ENCODE peak calls at places on chromosomes 11 and 22, in eight cellular contexts. X is foreskin fibroblast, H is heart right ventricle, A is nephron progenitor cell, K is upper lobe of left lung, I is tibial artery, B is AG09319, Z is GM10248. M is an unnamed sample.

GRCh38 chr11:110335358-110335757 is 38.9 kb upstream of the RDX start:
- DNase-seq in B (no peak), Z (no peak), X (no peak), H (no peak), K (no peak), A (no peak), I (no peak), M (no peak)

GRCh38 chr11:102599642-102600261 is 25.4 kb downstream of the MMP20 start:
- DNase-seq in I (no peak), K (no peak), X (peak), A (no peak), Z (peak), H (no peak), B (peak), M (peak)

GRCh38 chr11:102603091-102603490 is 22.0 kb downstream of the MMP20 start:
- DNase-seq in H (no peak), K (peak), B (no peak), X (peak), I (no peak), Z (no peak), A (no peak), M (peak)

GRCh38 chr11:102284008-102284407 is 33.3 kb upstream of the BIRC3 start:
- DNase-seq in X (no peak), A (no peak), H (no peak), K (no peak), Z (no peak), I (no peak), B (no peak), M (no peak)

GRCh38 chr11:97158256-97158655 is 768.4 kb downstream of the JRKL start:
- DNase-seq in Z (no peak), X (no peak), I (no peak), H (no peak), B (no peak), A (no peak), K (no peak), M (no peak)

GRCh38 chr11:85627332-85627997 is at the start of gene DLG2:
- DNase-seq in K (peak), I (peak), Z (peak), B (no peak), X (peak), H (peak), A (peak), M (peak)

GRCh38 chr11:108943853-108944252 is 279.0 kb downstream of the DDX10 start:
- DNase-seq in A (no peak), X (no peak), H (no peak), K (no peak), B (no peak), Z (no peak), I (no peak), M (no peak)

GRCh38 chr11:69131644-69132300 is 24.0 kb upstream of the SMIM38 start:
- DNase-seq in Z (no peak), H (peak), B (peak), I (peak), K (peak), A (peak), X (peak), M (peak)

GRCh38 chr11:11867720-11868119 is 25.9 kb downstream of the USP47 start:
- DNase-seq in B (no peak), Z (no peak), H (no peak), K (no peak), A (no peak), I (no peak), X (no peak), M (no peak)

GRCh38 chr11:61959026-61959608 is 8.3 kb downstream of the FTH1 start:
- DNase-seq in H (no peak), B (no peak), K (no peak), X (no peak), I (no peak), Z (peak), A (no peak), M (no peak)

GRCh38 chr11:40162901-40163300 is 1296.6 kb downstream of the LRRC4C start:
- DNase-seq in K (no peak), H (no peak), I (no peak), X (no peak), B (no peak), Z (no peak), A (no peak), M (no peak)

GRCh38 chr11:29773656-29774264 is 243.1 kb downstream of the KCNA4 start:
- DNase-seq in K (no peak), X (no peak), I (no peak), H (peak), A (no peak), Z (no peak), B (no peak), M (no peak)

GRCh38 chr22:22858559-22858937 is 29.1 kb upstream of the IGLL5 start:
- DNase-seq in Z (no peak), H (no peak), B (no peak), A (no peak), I (no peak), K (no peak), X (no peak), M (no peak)

GRCh38 chr11:68036717-68037239 is 2.0 kb upstream of the TCIRG1 start:
- DNase-seq in X (no peak), K (peak), A (no peak), Z (no peak), B (no peak), I (peak), H (peak), M (no peak)

GRCh38 chr11:69354545-69354897 is 60.6 kb downstream of the MYEOV start:
- DNase-seq in H (no peak), B (no peak), I (no peak), X (no peak), K (no peak), A (no peak), Z (no peak), M (no peak)

GRCh38 chr11:132231656-132232173 is 861.3 kb downstream of the NTM start:
- DNase-seq in A (no peak), H (no peak), B (no peak), K (no peak), X (no peak), Z (no peak), I (no peak), M (no peak)

GRCh38 chr11:4713241-4713640 is 8.7 kb downstream of the MMP26 start:
- DNase-seq in B (no peak), I (no peak), H (no peak), A (no peak), K (no peak), Z (no peak), X (peak), M (no peak)

GRCh38 chr22:43346521-43346929 is 3.4 kb upstream of the SCUBE1 start:
- DNase-seq in Z (peak), I (peak), A (peak), K (peak), H (peak), B (no peak), X (peak), M (no peak)
- TF ChIP-seq CTCF in Z (peak), I (peak), A (peak), K (peak), H (peak), B (peak), X (peak), M (peak)

DNA sequence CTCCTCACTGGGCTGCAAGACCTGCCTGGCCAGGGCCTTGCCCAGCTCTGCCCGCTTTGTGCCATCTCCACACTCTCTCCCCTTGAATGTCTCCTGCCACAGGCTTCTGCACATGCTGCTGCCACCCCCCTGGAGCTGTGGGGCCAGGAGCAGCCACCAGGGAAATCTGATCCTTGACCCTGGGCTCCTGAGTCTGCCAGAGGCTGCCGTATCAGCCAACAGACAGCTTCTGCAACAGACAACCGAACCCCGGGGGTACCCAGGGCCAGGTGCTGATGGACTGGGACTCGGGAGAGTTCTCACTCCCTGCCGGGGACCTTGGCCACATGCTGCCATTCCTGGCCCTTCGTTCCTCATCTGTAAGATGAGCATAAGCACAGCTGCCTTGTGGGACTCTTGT is 3.3 kb upstream of the PPARA start:
- DNase-seq in B (no peak), I (no peak), H (no peak), A (no peak), X (no peak), Z (no peak), K (no peak), M (no peak)
- TF ChIP-seq CTCF in B (no peak), I (no peak), H (no peak), A (no peak), X (no peak), Z (no peak), K (no peak), M (no peak)

DNA sequence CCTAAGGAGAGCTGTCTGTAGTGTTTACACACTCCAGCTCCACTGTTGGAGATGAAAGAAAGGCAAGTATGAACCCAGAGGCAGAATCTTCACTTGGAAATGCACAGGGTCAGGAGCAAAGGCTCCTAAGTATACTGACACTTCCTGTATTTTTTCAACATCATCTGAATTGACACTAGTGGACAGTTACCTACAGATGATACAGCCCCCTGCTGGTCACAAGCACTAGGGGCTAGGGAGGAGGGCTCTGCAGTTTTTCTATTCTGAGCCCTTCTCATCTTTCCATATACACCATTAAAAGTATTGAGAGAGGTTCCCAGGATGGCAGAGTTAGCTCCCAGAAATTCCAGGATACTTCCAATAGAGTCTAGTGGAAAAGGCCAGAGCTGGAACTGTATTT is 290.3 kb upstream of the API5 start:
- DNase-seq in K (no peak), H (no peak), X (no peak), I (no peak), A (peak), B (no peak), Z (peak), M (no peak)
- TF ChIP-seq CTCF in K (no peak), H (peak), X (no peak), I (no peak), A (peak), B (no peak), Z (no peak), M (peak)

DNA sequence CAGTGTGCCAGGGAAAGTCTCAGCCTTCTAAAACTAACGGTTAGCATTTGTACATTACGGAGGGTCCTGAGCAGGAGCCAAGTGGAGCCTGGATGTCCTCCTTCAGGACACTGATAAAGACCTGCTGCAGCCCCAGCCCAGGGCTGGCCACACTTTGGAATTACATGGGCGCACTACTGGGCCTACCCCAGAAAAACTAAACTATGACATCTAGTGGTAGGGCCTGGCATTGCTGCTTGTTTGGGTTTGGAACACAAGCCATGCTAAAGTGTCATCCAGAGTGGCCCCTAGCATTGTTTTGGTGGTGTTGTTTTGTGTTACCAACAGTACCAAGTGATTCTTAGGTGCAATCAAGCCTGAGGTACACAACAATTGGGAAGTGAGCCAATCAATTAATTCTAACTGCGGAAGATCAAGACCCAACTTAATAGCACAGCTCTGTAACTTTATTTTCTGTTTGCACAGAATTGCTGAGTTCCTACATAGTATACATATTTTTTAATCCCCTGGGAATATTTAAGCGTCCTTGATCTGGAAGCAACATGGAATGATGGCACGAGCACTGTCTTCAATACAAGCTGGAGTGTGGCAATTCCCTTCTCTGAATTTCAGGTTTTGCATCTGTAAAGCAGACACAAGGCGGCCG is 340.7 kb downstream of the LARGE1 start:
- DNase-seq in X (peak), I (peak), B (peak), Z (peak), K (peak), A (peak), H (peak), M (peak)
- TF ChIP-seq CTCF in X (peak), I (peak), B (peak), Z (peak), K (peak), A (peak), H (peak), M (peak)

DNA sequence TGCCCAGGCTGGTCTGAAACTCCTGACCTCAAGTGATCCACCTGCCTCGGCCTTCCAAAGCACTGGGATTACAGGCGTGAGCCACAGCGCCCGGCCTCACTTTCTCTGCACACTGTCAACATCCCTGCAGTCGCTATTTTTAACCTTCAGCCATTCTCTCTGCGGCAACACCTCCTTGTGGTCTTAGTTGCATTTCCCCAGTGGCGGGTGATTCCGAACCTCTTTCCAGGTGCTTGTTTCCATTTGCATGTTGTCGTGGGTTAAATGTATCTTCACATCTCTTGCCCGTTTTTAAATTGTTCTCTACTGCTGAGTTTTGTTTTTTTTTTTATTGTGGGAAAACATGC is 2.2 kb upstream of the SCT start:
- DNase-seq in X (no peak), Z (peak), A (no peak), H (no peak), I (no peak), K (no peak), B (no peak), M (no peak)
- TF ChIP-seq CTCF in X (no peak), Z (peak), A (no peak), H (peak), I (no peak), K (no peak), B (no peak), M (no peak)

GRCh38 chr11:64268687-64269379 is 15.6 kb downstream of the BAD start:
- DNase-seq in K (peak), Z (peak), B (no peak), H (peak), I (peak), X (peak), A (peak), M (peak)

GRCh38 chr11:64268028-64268686 is 16.3 kb downstream of the BAD start:
- DNase-seq in I (no peak), Z (no peak), H (peak), A (no peak), B (no peak), K (peak), X (no peak), M (no peak)

GRCh38 chr11:64271339-64272132 is 12.9 kb downstream of the BAD start:
- DNase-seq in K (peak), X (peak), B (peak), H (peak), I (peak), A (peak), Z (peak), M (no peak)

GRCh38 chr11:64267207-64267945 is 16.0 kb downstream of the PLCB3 start:
- DNase-seq in Z (no peak), I (no peak), K (no peak), X (no peak), H (peak), B (no peak), A (no peak), M (no peak)

DNA sequence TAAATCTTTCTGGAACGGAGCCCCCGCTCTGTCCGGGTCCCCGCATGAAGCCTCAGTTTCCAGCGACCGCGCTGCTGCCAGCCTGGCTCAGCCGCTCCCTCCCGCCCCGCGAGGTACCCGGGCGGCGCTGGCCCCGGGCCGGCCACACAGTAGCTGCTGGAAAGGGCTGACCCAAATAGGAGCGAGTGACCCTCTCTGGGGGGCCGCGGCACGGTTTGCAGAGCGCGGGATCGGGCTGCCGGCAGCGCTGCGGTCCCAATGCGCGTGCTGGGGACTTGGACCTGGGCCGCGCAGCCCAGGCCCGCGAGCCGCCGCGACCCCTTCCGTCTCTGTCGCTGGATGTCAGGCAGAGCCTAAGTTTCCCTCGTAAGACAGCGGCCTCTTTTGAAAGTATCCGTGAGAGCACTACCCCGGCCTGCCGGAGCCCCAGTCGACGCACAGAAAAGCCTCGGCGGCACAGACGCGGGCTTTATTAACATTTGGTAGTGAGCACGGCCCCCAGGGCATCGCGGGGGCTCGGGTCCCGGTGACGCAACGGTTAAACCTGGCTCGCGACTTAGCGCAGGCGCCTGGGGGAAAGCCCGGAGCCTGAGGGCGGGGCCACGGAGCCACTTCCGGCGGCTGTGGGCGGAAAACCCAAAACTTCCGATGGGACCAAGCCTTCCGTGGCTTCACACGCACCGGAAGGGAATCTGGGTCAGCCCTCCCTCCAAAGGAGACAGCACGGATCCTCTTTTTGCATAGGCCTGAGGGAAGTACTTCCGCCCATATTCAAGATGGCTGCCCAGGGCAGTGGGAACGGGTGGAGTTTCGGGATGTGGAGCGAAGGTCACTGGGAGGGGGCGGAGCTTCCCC is 14.9 kb downstream of the BAD start:
- DNase-seq in I (peak), X (peak), H (peak), A (peak), B (peak), Z (peak), K (peak), M (peak)
- TF ChIP-seq CTCF in I (no peak), X (no peak), H (peak), A (no peak), B (no peak), Z (no peak), K (no peak), M (peak)

DNA sequence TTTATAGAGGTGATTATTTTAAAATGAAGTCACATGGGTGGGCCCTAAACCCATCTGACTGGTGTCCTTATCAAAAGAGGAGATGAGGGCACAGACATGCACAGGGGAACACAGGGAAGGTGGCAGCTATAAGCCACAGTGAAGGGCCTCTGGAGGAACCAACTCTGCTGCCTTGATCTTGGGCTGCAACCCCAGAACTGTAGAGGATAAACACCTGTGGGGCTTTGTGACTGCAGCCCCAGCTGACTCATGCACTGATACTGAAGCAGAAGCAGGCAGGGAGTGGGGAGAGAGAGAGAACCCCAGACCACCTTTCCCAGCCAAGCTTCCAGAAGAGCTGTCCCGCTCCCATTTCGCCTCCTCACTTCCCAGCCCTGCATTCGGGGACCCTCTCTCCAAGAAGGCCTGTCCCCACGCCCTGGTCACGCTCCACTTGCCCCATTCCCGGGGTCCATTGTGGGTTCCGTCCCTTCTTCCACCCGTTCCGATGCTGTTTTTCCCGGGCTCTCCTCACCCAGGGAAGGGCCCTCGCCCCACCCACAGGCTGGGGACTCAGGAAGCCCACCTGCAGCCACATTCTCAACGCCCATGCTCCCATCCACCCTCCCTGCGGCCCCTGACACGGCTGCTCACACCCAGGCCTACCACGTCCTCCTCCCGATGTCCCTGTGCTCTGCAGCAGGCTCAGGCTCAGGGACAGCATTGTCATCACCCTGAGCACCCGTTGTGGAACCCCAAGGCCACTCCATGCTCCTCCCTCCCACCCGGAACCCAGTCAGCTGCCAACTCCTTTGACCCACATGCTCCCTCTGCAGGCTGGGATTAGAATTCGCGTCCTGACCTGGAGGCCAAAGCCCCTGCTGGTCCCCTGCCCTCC is 90.8 kb upstream of the SHANK2 start:
- DNase-seq in B (no peak), A (peak), H (no peak), I (no peak), Z (peak), X (peak), K (peak), M (peak)
- TF ChIP-seq CTCF in B (peak), A (peak), H (peak), I (no peak), Z (peak), X (peak), K (peak), M (peak)

GRCh38 chr11:113554531-113554930 is 79.3 kb upstream of the DRD2 start:
- DNase-seq in I (no peak), K (no peak), A (no peak), B (no peak), Z (no peak), H (no peak), X (no peak), M (no peak)
- TF ChIP-seq CTCF in I (no peak), K (no peak), A (no peak), B (no peak), Z (no peak), H (no peak), X (no peak), M (no peak)

M was measured in HFFc6.